ENCODE peak calls at places on chromosome 10, in eight cellular contexts. One of them, this sample, is unnamed.

GRCh38 chr10:91798736-91799579 is 732 bp downstream of the TNKS2 start:
- DNase-seq in HuH-7.5: no peak
- DNase-seq in CD4-positive, alpha-beta T cell: no peak
- DNase-seq in stimulated activated CD4-positive, alpha-beta T cell treated with anti-CD3 and anti-CD28 coated beads, Interleukin-1b, Interleukin-23, amount 100 ng/mL, for 24 hours: peak
- DNase-seq in stimulated activated CD8-positive, alpha-beta memory T cell treated with anti-CD3 and anti-CD28 coated beads, Interleukin-15, amount 100 ng/mL, for 24 hours: peak
- DNase-seq in EL: peak
- DNase-seq in mucosa of descending colon: no peak
- DNase-seq in epithelial cell of prostate: no peak
- DNase-seq in this sample: peak

GRCh38 chr10:100800931-100801330 is 55.5 kb downstream of the PAX2 start:
- DNase-seq in HuH-7.5: no peak
- DNase-seq in EL: no peak
- DNase-seq in epithelial cell of prostate: no peak
- DNase-seq in CD4-positive, alpha-beta T cell: no peak
- DNase-seq in mucosa of descending colon: no peak
- DNase-seq in stimulated activated CD4-positive, alpha-beta T cell treated with anti-CD3 and anti-CD28 coated beads, Interleukin-1b, Interleukin-23, amount 100 ng/mL, for 24 hours: no peak
- DNase-seq in stimulated activated CD8-positive, alpha-beta memory T cell treated with anti-CD3 and anti-CD28 coated beads, Interleukin-15, amount 100 ng/mL, for 24 hours: no peak
- DNase-seq in this sample: no peak

GRCh38 chr10:63166742-63167258 is 33.7 kb downstream of the NRBF2 start:
- DNase-seq in mucosa of descending colon: no peak
- DNase-seq in HuH-7.5: no peak
- DNase-seq in EL: peak
- DNase-seq in stimulated activated CD8-positive, alpha-beta memory T cell treated with anti-CD3 and anti-CD28 coated beads, Interleukin-15, amount 100 ng/mL, for 24 hours: no peak
- DNase-seq in epithelial cell of prostate: peak
- DNase-seq in CD4-positive, alpha-beta T cell: no peak
- DNase-seq in stimulated activated CD4-positive, alpha-beta T cell treated with anti-CD3 and anti-CD28 coated beads, Interleukin-1b, Interleukin-23, amount 100 ng/mL, for 24 hours: no peak
- DNase-seq in this sample: peak

GRCh38 chr10:68792115-68792514 is 35.2 kb upstream of the STOX1 start:
- DNase-seq in CD4-positive, alpha-beta T cell: no peak
- DNase-seq in epithelial cell of prostate: no peak
- DNase-seq in EL: no peak
- DNase-seq in HuH-7.5: no peak
- DNase-seq in stimulated activated CD8-positive, alpha-beta memory T cell treated with anti-CD3 and anti-CD28 coated beads, Interleukin-15, amount 100 ng/mL, for 24 hours: no peak
- DNase-seq in stimulated activated CD4-positive, alpha-beta T cell treated with anti-CD3 and anti-CD28 coated beads, Interleukin-1b, Interleukin-23, amount 100 ng/mL, for 24 hours: no peak
- DNase-seq in mucosa of descending colon: no peak
- DNase-seq in this sample: no peak

GRCh38 chr10:36634916-36635315 is 490.5 kb upstream of the ANKRD30A start:
- DNase-seq in EL: peak
- DNase-seq in epithelial cell of prostate: no peak
- DNase-seq in stimulated activated CD8-positive, alpha-beta memory T cell treated with anti-CD3 and anti-CD28 coated beads, Interleukin-15, amount 100 ng/mL, for 24 hours: no peak
- DNase-seq in CD4-positive, alpha-beta T cell: no peak
- DNase-seq in stimulated activated CD4-positive, alpha-beta T cell treated with anti-CD3 and anti-CD28 coated beads, Interleukin-1b, Interleukin-23, amount 100 ng/mL, for 24 hours: no peak
- DNase-seq in mucosa of descending colon: no peak
- DNase-seq in HuH-7.5: no peak
- DNase-seq in this sample: peak

GRCh38 chr10:34996843-34997242 is 93.3 kb downstream of the CUL2 start:
- DNase-seq in stimulated activated CD4-positive, alpha-beta T cell treated with anti-CD3 and anti-CD28 coated beads, Interleukin-1b, Interleukin-23, amount 100 ng/mL, for 24 hours: no peak
- DNase-seq in HuH-7.5: no peak
- DNase-seq in mucosa of descending colon: no peak
- DNase-seq in epithelial cell of prostate: no peak
- DNase-seq in EL: peak
- DNase-seq in CD4-positive, alpha-beta T cell: no peak
- DNase-seq in stimulated activated CD8-positive, alpha-beta memory T cell treated with anti-CD3 and anti-CD28 coated beads, Interleukin-15, amount 100 ng/mL, for 24 hours: no peak
- DNase-seq in this sample: peak

GRCh38 chr10:26367771-26368170 is 70.4 kb upstream of the APBB1IP start:
- DNase-seq in HuH-7.5: peak
- DNase-seq in EL: peak
- DNase-seq in stimulated activated CD4-positive, alpha-beta T cell treated with anti-CD3 and anti-CD28 coated beads, Interleukin-1b, Interleukin-23, amount 100 ng/mL, for 24 hours: no peak
- DNase-seq in stimulated activated CD8-positive, alpha-beta memory T cell treated with anti-CD3 and anti-CD28 coated beads, Interleukin-15, amount 100 ng/mL, for 24 hours: no peak
- DNase-seq in mucosa of descending colon: no peak
- DNase-seq in epithelial cell of prostate: no peak
- DNase-seq in CD4-positive, alpha-beta T cell: peak
- DNase-seq in this sample: peak

GRCh38 chr10:35372329-35372728 is 36.0 kb downstream of the CCNY start:
- DNase-seq in stimulated activated CD4-positive, alpha-beta T cell treated with anti-CD3 and anti-CD28 coated beads, Interleukin-1b, Interleukin-23, amount 100 ng/mL, for 24 hours: no peak
- DNase-seq in EL: peak
- DNase-seq in stimulated activated CD8-positive, alpha-beta memory T cell treated with anti-CD3 and anti-CD28 coated beads, Interleukin-15, amount 100 ng/mL, for 24 hours: no peak
- DNase-seq in HuH-7.5: no peak
- DNase-seq in mucosa of descending colon: no peak
- DNase-seq in CD4-positive, alpha-beta T cell: no peak
- DNase-seq in epithelial cell of prostate: peak
- DNase-seq in this sample: no peak

GRCh38 chr10:112769611-112770370 is 180.3 kb upstream of the TCF7L2 start:
- DNase-seq in CD4-positive, alpha-beta T cell: no peak
- DNase-seq in HuH-7.5: no peak
- DNase-seq in EL: no peak
- DNase-seq in epithelial cell of prostate: no peak
- DNase-seq in stimulated activated CD4-positive, alpha-beta T cell treated with anti-CD3 and anti-CD28 coated beads, Interleukin-1b, Interleukin-23, amount 100 ng/mL, for 24 hours: no peak
- DNase-seq in stimulated activated CD8-positive, alpha-beta memory T cell treated with anti-CD3 and anti-CD28 coated beads, Interleukin-15, amount 100 ng/mL, for 24 hours: no peak
- DNase-seq in mucosa of descending colon: no peak
- DNase-seq in this sample: no peak

GRCh38 chr10:54063514-54063913 is 737.5 kb downstream of the PCDH15 start:
- DNase-seq in stimulated activated CD4-positive, alpha-beta T cell treated with anti-CD3 and anti-CD28 coated beads, Interleukin-1b, Interleukin-23, amount 100 ng/mL, for 24 hours: no peak
- DNase-seq in stimulated activated CD8-positive, alpha-beta memory T cell treated with anti-CD3 and anti-CD28 coated beads, Interleukin-15, amount 100 ng/mL, for 24 hours: no peak
- DNase-seq in EL: no peak
- DNase-seq in mucosa of descending colon: no peak
- DNase-seq in epithelial cell of prostate: no peak
- DNase-seq in HuH-7.5: no peak
- DNase-seq in CD4-positive, alpha-beta T cell: no peak
- DNase-seq in this sample: no peak

GRCh38 chr10:107585630-107586029 is 421.1 kb upstream of the SORCS1 start:
- DNase-seq in epithelial cell of prostate: no peak
- DNase-seq in CD4-positive, alpha-beta T cell: no peak
- DNase-seq in HuH-7.5: no peak
- DNase-seq in stimulated activated CD8-positive, alpha-beta memory T cell treated with anti-CD3 and anti-CD28 coated beads, Interleukin-15, amount 100 ng/mL, for 24 hours: no peak
- DNase-seq in stimulated activated CD4-positive, alpha-beta T cell treated with anti-CD3 and anti-CD28 coated beads, Interleukin-1b, Interleukin-23, amount 100 ng/mL, for 24 hours: no peak
- DNase-seq in mucosa of descending colon: no peak
- DNase-seq in EL: no peak
- DNase-seq in this sample: no peak

GRCh38 chr10:60394444-60394843 is 4.8 kb upstream of the ANK3 start:
- DNase-seq in HuH-7.5: no peak
- DNase-seq in stimulated activated CD8-positive, alpha-beta memory T cell treated with anti-CD3 and anti-CD28 coated beads, Interleukin-15, amount 100 ng/mL, for 24 hours: no peak
- DNase-seq in CD4-positive, alpha-beta T cell: no peak
- DNase-seq in EL: no peak
- DNase-seq in stimulated activated CD4-positive, alpha-beta T cell treated with anti-CD3 and anti-CD28 coated beads, Interleukin-1b, Interleukin-23, amount 100 ng/mL, for 24 hours: no peak
- DNase-seq in mucosa of descending colon: no peak
- DNase-seq in epithelial cell of prostate: no peak
- DNase-seq in this sample: no peak

GRCh38 chr10:35470967-35471366 is 134.2 kb upstream of the GJD4 start:
- DNase-seq in EL: no peak
- DNase-seq in epithelial cell of prostate: no peak
- DNase-seq in stimulated activated CD8-positive, alpha-beta memory T cell treated with anti-CD3 and anti-CD28 coated beads, Interleukin-15, amount 100 ng/mL, for 24 hours: no peak
- DNase-seq in mucosa of descending colon: no peak
- DNase-seq in CD4-positive, alpha-beta T cell: no peak
- DNase-seq in stimulated activated CD4-positive, alpha-beta T cell treated with anti-CD3 and anti-CD28 coated beads, Interleukin-1b, Interleukin-23, amount 100 ng/mL, for 24 hours: no peak
- DNase-seq in HuH-7.5: no peak
- DNase-seq in this sample: no peak

GRCh38 chr10:55631071-55631654 is 729.9 kb downstream of the ZWINT start:
- DNase-seq in HuH-7.5: peak
- DNase-seq in stimulated activated CD4-positive, alpha-beta T cell treated with anti-CD3 and anti-CD28 coated beads, Interleukin-1b, Interleukin-23, amount 100 ng/mL, for 24 hours: no peak
- DNase-seq in mucosa of descending colon: peak
- DNase-seq in stimulated activated CD8-positive, alpha-beta memory T cell treated with anti-CD3 and anti-CD28 coated beads, Interleukin-15, amount 100 ng/mL, for 24 hours: no peak
- DNase-seq in epithelial cell of prostate: no peak
- DNase-seq in EL: no peak
- DNase-seq in CD4-positive, alpha-beta T cell: no peak
- DNase-seq in this sample: peak

GRCh38 chr10:63634488-63635090 is 113.4 kb downstream of the REEP3 start:
- DNase-seq in HuH-7.5: no peak
- DNase-seq in CD4-positive, alpha-beta T cell: no peak
- DNase-seq in epithelial cell of prostate: no peak
- DNase-seq in stimulated activated CD8-positive, alpha-beta memory T cell treated with anti-CD3 and anti-CD28 coated beads, Interleukin-15, amount 100 ng/mL, for 24 hours: no peak
- DNase-seq in mucosa of descending colon: no peak
- DNase-seq in EL: no peak
- DNase-seq in stimulated activated CD4-positive, alpha-beta T cell treated with anti-CD3 and anti-CD28 coated beads, Interleukin-1b, Interleukin-23, amount 100 ng/mL, for 24 hours: no peak
- DNase-seq in this sample: no peak

GRCh38 chr10:6199131-6199733 is 3.5 kb upstream of the PFKFB3 start:
- DNase-seq in CD4-positive, alpha-beta T cell: no peak
- DNase-seq in HuH-7.5: no peak
- DNase-seq in EL: no peak
- DNase-seq in stimulated activated CD4-positive, alpha-beta T cell treated with anti-CD3 and anti-CD28 coated beads, Interleukin-1b, Interleukin-23, amount 100 ng/mL, for 24 hours: no peak
- DNase-seq in mucosa of descending colon: no peak
- DNase-seq in stimulated activated CD8-positive, alpha-beta memory T cell treated with anti-CD3 and anti-CD28 coated beads, Interleukin-15, amount 100 ng/mL, for 24 hours: no peak
- DNase-seq in epithelial cell of prostate: no peak
- DNase-seq in this sample: no peak

GRCh38 chr10:5479481-5480161 is 19.7 kb downstream of the CALML5 start:
- DNase-seq in stimulated activated CD8-positive, alpha-beta memory T cell treated with anti-CD3 and anti-CD28 coated beads, Interleukin-15, amount 100 ng/mL, for 24 hours: no peak
- DNase-seq in CD4-positive, alpha-beta T cell: no peak
- DNase-seq in mucosa of descending colon: no peak
- DNase-seq in epithelial cell of prostate: no peak
- DNase-seq in HuH-7.5: no peak
- DNase-seq in EL: no peak
- DNase-seq in stimulated activated CD4-positive, alpha-beta T cell treated with anti-CD3 and anti-CD28 coated beads, Interleukin-1b, Interleukin-23, amount 100 ng/mL, for 24 hours: no peak
- DNase-seq in this sample: no peak

GRCh38 chr10:47329905-47330304 is 7.7 kb downstream of the GDF2 start:
- DNase-seq in mucosa of descending colon: no peak
- DNase-seq in HuH-7.5: no peak
- DNase-seq in EL: no peak
- DNase-seq in stimulated activated CD4-positive, alpha-beta T cell treated with anti-CD3 and anti-CD28 coated beads, Interleukin-1b, Interleukin-23, amount 100 ng/mL, for 24 hours: no peak
- DNase-seq in CD4-positive, alpha-beta T cell: no peak
- DNase-seq in stimulated activated CD8-positive, alpha-beta memory T cell treated with anti-CD3 and anti-CD28 coated beads, Interleukin-15, amount 100 ng/mL, for 24 hours: no peak
- DNase-seq in epithelial cell of prostate: no peak
- DNase-seq in this sample: no peak

GRCh38 chr10:77620731-77621130 is 16.9 kb downstream of the KCNMA1 start:
- DNase-seq in CD4-positive, alpha-beta T cell: no peak
- DNase-seq in stimulated activated CD4-positive, alpha-beta T cell treated with anti-CD3 and anti-CD28 coated beads, Interleukin-1b, Interleukin-23, amount 100 ng/mL, for 24 hours: no peak
- DNase-seq in epithelial cell of prostate: no peak
- DNase-seq in mucosa of descending colon: no peak
- DNase-seq in stimulated activated CD8-positive, alpha-beta memory T cell treated with anti-CD3 and anti-CD28 coated beads, Interleukin-15, amount 100 ng/mL, for 24 hours: no peak
- DNase-seq in HuH-7.5: no peak
- DNase-seq in EL: no peak
- DNase-seq in this sample: peak

GRCh38 chr10:125095776-125096175 is 64.6 kb downstream of the CTBP2 start:
- DNase-seq in mucosa of descending colon: no peak
- DNase-seq in HuH-7.5: no peak
- DNase-seq in epithelial cell of prostate: no peak
- DNase-seq in stimulated activated CD8-positive, alpha-beta memory T cell treated with anti-CD3 and anti-CD28 coated beads, Interleukin-15, amount 100 ng/mL, for 24 hours: no peak
- DNase-seq in CD4-positive, alpha-beta T cell: no peak
- DNase-seq in stimulated activated CD4-positive, alpha-beta T cell treated with anti-CD3 and anti-CD28 coated beads, Interleukin-1b, Interleukin-23, amount 100 ng/mL, for 24 hours: no peak
- DNase-seq in EL: no peak
- DNase-seq in this sample: no peak

GRCh38 chr10:101014966-101015581 is 15.5 kb downstream of the LZTS2 start:
- DNase-seq in EL: peak
- DNase-seq in epithelial cell of prostate: peak
- DNase-seq in stimulated activated CD8-positive, alpha-beta memory T cell treated with anti-CD3 and anti-CD28 coated beads, Interleukin-15, amount 100 ng/mL, for 24 hours: no peak
- DNase-seq in HuH-7.5: no peak
- DNase-seq in CD4-positive, alpha-beta T cell: no peak
- DNase-seq in mucosa of descending colon: no peak
- DNase-seq in stimulated activated CD4-positive, alpha-beta T cell treated with anti-CD3 and anti-CD28 coated beads, Interleukin-1b, Interleukin-23, amount 100 ng/mL, for 24 hours: no peak
- DNase-seq in this sample: peak

GRCh38 chr10:129466703-129467345 is at the start of gene MGMT:
- DNase-seq in HuH-7.5: peak
- DNase-seq in stimulated activated CD8-positive, alpha-beta memory T cell treated with anti-CD3 and anti-CD28 coated beads, Interleukin-15, amount 100 ng/mL, for 24 hours: peak
- DNase-seq in stimulated activated CD4-positive, alpha-beta T cell treated with anti-CD3 and anti-CD28 coated beads, Interleukin-1b, Interleukin-23, amount 100 ng/mL, for 24 hours: peak
- DNase-seq in EL: peak
- DNase-seq in epithelial cell of prostate: no peak
- DNase-seq in CD4-positive, alpha-beta T cell: peak
- DNase-seq in mucosa of descending colon: peak
- DNase-seq in this sample: peak

GRCh38 chr10:24991298-24991697 is 24.7 kb downstream of the ENKUR start:
- DNase-seq in stimulated activated CD4-positive, alpha-beta T cell treated with anti-CD3 and anti-CD28 coated beads, Interleukin-1b, Interleukin-23, amount 100 ng/mL, for 24 hours: no peak
- DNase-seq in EL: no peak
- DNase-seq in mucosa of descending colon: no peak
- DNase-seq in HuH-7.5: no peak
- DNase-seq in stimulated activated CD8-positive, alpha-beta memory T cell treated with anti-CD3 and anti-CD28 coated beads, Interleukin-15, amount 100 ng/mL, for 24 hours: no peak
- DNase-seq in CD4-positive, alpha-beta T cell: no peak
- DNase-seq in epithelial cell of prostate: no peak
- DNase-seq in this sample: no peak

GRCh38 chr10:58644311-58644710 is 131.6 kb downstream of the BICC1 start:
- DNase-seq in EL: no peak
- DNase-seq in epithelial cell of prostate: no peak
- DNase-seq in stimulated activated CD8-positive, alpha-beta memory T cell treated with anti-CD3 and anti-CD28 coated beads, Interleukin-15, amount 100 ng/mL, for 24 hours: no peak
- DNase-seq in mucosa of descending colon: no peak
- DNase-seq in HuH-7.5: no peak
- DNase-seq in stimulated activated CD4-positive, alpha-beta T cell treated with anti-CD3 and anti-CD28 coated beads, Interleukin-1b, Interleukin-23, amount 100 ng/mL, for 24 hours: no peak
- DNase-seq in CD4-positive, alpha-beta T cell: no peak
- DNase-seq in this sample: no peak

GRCh38 chr10:21993360-21994001 is 10.0 kb downstream of the DNAJC1 start:
- DNase-seq in stimulated activated CD8-positive, alpha-beta memory T cell treated with anti-CD3 and anti-CD28 coated beads, Interleukin-15, amount 100 ng/mL, for 24 hours: no peak
- DNase-seq in EL: peak
- DNase-seq in CD4-positive, alpha-beta T cell: no peak
- DNase-seq in epithelial cell of prostate: no peak
- DNase-seq in stimulated activated CD4-positive, alpha-beta T cell treated with anti-CD3 and anti-CD28 coated beads, Interleukin-1b, Interleukin-23, amount 100 ng/mL, for 24 hours: no peak
- DNase-seq in HuH-7.5: no peak
- DNase-seq in mucosa of descending colon: no peak
- DNase-seq in this sample: no peak

GRCh38 chr10:3750352-3750816 is 34.6 kb downstream of the KLF6 start:
- DNase-seq in stimulated activated CD4-positive, alpha-beta T cell treated with anti-CD3 and anti-CD28 coated beads, Interleukin-1b, Interleukin-23, amount 100 ng/mL, for 24 hours: no peak
- DNase-seq in HuH-7.5: no peak
- DNase-seq in CD4-positive, alpha-beta T cell: no peak
- DNase-seq in EL: no peak
- DNase-seq in mucosa of descending colon: no peak
- DNase-seq in epithelial cell of prostate: no peak
- DNase-seq in stimulated activated CD8-positive, alpha-beta memory T cell treated with anti-CD3 and anti-CD28 coated beads, Interleukin-15, amount 100 ng/mL, for 24 hours: no peak
- DNase-seq in this sample: no peak